ENCODE peak calls at places on chromosomes 6 and 20, in ten cellular contexts. One of them, this sample, is unnamed.

GRCh38 chr6:13666194-13667105 is 45.2 kb downstream of the RANBP9 start:
- DNase-seq in fibroblast of lung: no peak
- DNase-seq in epithelial cell of esophagus: peak; percentile 84
- DNase-seq in cardiac muscle cell: no peak
- DNase-seq in H9: no peak
- DNase-seq in uterus: no peak
- DNase-seq in AG09319: no peak
- DNase-seq in BE2C: no peak
- DNase-seq in fibroblast of mammary gland: peak; percentile 34
- DNase-seq in mesothelial cell of epicardium: no peak
- DNase-seq in this sample: no peak

GRCh38 chr6:112802154-112802553 is 455.0 kb downstream of the RFPL4B start:
- DNase-seq in H9: no peak
- DNase-seq in mesothelial cell of epicardium: no peak
- DNase-seq in cardiac muscle cell: peak; percentile 87
- DNase-seq in epithelial cell of esophagus: peak; percentile 58
- DNase-seq in fibroblast of lung: peak; percentile 94
- DNase-seq in AG09319: peak; percentile 79
- DNase-seq in uterus: no peak
- DNase-seq in BE2C: no peak
- DNase-seq in fibroblast of mammary gland: peak; percentile 90
- DNase-seq in this sample: no peak

GRCh38 chr6:20367716-20368485 is 33.8 kb upstream of the E2F3 start:
- DNase-seq in H9: no peak
- DNase-seq in cardiac muscle cell: no peak
- DNase-seq in mesothelial cell of epicardium: no peak
- DNase-seq in BE2C: no peak
- DNase-seq in epithelial cell of esophagus: peak; percentile 81
- DNase-seq in uterus: no peak
- DNase-seq in fibroblast of lung: no peak
- DNase-seq in AG09319: no peak
- DNase-seq in fibroblast of mammary gland: peak; percentile 24
- DNase-seq in this sample: no peak

GRCh38 chr6:35415065-35415880 is 36.9 kb upstream of the FANCE start:
- DNase-seq in cardiac muscle cell: peak; percentile 89
- DNase-seq in BE2C: peak; percentile 68
- DNase-seq in mesothelial cell of epicardium: no peak
- DNase-seq in uterus: peak; percentile 66
- DNase-seq in epithelial cell of esophagus: peak; percentile 79
- DNase-seq in H9: peak; percentile 72
- DNase-seq in fibroblast of mammary gland: peak; percentile 85
- DNase-seq in fibroblast of lung: peak; percentile 91
- DNase-seq in AG09319: peak; percentile 66
- DNase-seq in this sample: peak; percentile 46

GRCh38 chr6:145898376-145898775 is 65.8 kb downstream of the SHPRH start:
- DNase-seq in fibroblast of mammary gland: peak; percentile 36
- DNase-seq in cardiac muscle cell: no peak
- DNase-seq in AG09319: no peak
- DNase-seq in mesothelial cell of epicardium: no peak
- DNase-seq in H9: no peak
- DNase-seq in uterus: no peak
- DNase-seq in fibroblast of lung: no peak
- DNase-seq in epithelial cell of esophagus: peak; percentile 92
- DNase-seq in BE2C: no peak
- DNase-seq in this sample: no peak

GRCh38 chr20:5714261-5715041 is 35.8 kb upstream of the SHLD1 start:
- DNase-seq in H9: peak; percentile 29
- DNase-seq in AG09319: no peak
- DNase-seq in epithelial cell of esophagus: no peak
- DNase-seq in uterus: peak; percentile 19
- DNase-seq in cardiac muscle cell: peak; percentile 74
- DNase-seq in fibroblast of lung: no peak
- DNase-seq in BE2C: no peak
- DNase-seq in mesothelial cell of epicardium: no peak
- DNase-seq in fibroblast of mammary gland: no peak
- DNase-seq in this sample: peak; percentile 14

GRCh38 chr20:44070139-44070900 is 116.7 kb downstream of the JPH2 start:
- DNase-seq in H9: no peak
- DNase-seq in fibroblast of mammary gland: no peak
- DNase-seq in AG09319: no peak
- DNase-seq in uterus: no peak
- DNase-seq in fibroblast of lung: no peak
- DNase-seq in BE2C: no peak
- DNase-seq in mesothelial cell of epicardium: no peak
- DNase-seq in cardiac muscle cell: no peak
- DNase-seq in epithelial cell of esophagus: no peak
- DNase-seq in this sample: no peak

GRCh38 chr20:63895886-63896135 is 885 bp downstream of the DNAJC5 start:
- DNase-seq in cardiac muscle cell: peak; percentile 27
- DNase-seq in epithelial cell of esophagus: peak; percentile 78
- DNase-seq in mesothelial cell of epicardium: no peak
- DNase-seq in AG09319: no peak
- DNase-seq in fibroblast of mammary gland: peak; percentile 31
- DNase-seq in uterus: no peak
- DNase-seq in H9: no peak
- DNase-seq in fibroblast of lung: peak; percentile 25
- DNase-seq in BE2C: no peak
- DNase-seq in this sample: no peak

GRCh38 chr6:33211136-33211535 is 2.8 kb downstream of the RING1 start:
- DNase-seq in AG09319: no peak
- DNase-seq in fibroblast of mammary gland: no peak
- DNase-seq in fibroblast of lung: no peak
- DNase-seq in BE2C: no peak
- DNase-seq in uterus: peak; percentile 15
- DNase-seq in mesothelial cell of epicardium: no peak
- DNase-seq in cardiac muscle cell: no peak
- DNase-seq in H9: no peak
- DNase-seq in epithelial cell of esophagus: no peak
- DNase-seq in this sample: no peak

GRCh38 chr20:9978395-9979004 is 56.3 kb upstream of the ANKEF1 start:
- DNase-seq in mesothelial cell of epicardium: no peak
- DNase-seq in epithelial cell of esophagus: peak; percentile 90
- DNase-seq in fibroblast of lung: peak; percentile 96
- DNase-seq in fibroblast of mammary gland: peak; percentile 95
- DNase-seq in AG09319: peak; percentile 86
- DNase-seq in H9: no peak
- DNase-seq in cardiac muscle cell: peak; percentile 93
- DNase-seq in BE2C: peak; percentile 45
- DNase-seq in uterus: peak; percentile 63
- DNase-seq in this sample: peak; percentile 28

GRCh38 chr6:620166-620565 is 36.7 kb downstream of the HUS1B start:
- DNase-seq in H9: no peak
- DNase-seq in cardiac muscle cell: no peak
- DNase-seq in mesothelial cell of epicardium: no peak
- DNase-seq in fibroblast of mammary gland: no peak
- DNase-seq in fibroblast of lung: no peak
- DNase-seq in BE2C: no peak
- DNase-seq in uterus: no peak
- DNase-seq in epithelial cell of esophagus: no peak
- DNase-seq in AG09319: no peak
- DNase-seq in this sample: no peak

GRCh38 chr6:613981-614380 is 42.9 kb downstream of the HUS1B start:
- DNase-seq in fibroblast of mammary gland: no peak
- DNase-seq in epithelial cell of esophagus: no peak
- DNase-seq in fibroblast of lung: no peak
- DNase-seq in BE2C: no peak
- DNase-seq in uterus: no peak
- DNase-seq in AG09319: no peak
- DNase-seq in mesothelial cell of epicardium: no peak
- DNase-seq in cardiac muscle cell: no peak
- DNase-seq in H9: no peak
- DNase-seq in this sample: no peak

GRCh38 chr6:621916-622315 is 35.0 kb downstream of the HUS1B start:
- DNase-seq in H9: no peak
- DNase-seq in cardiac muscle cell: no peak
- DNase-seq in uterus: no peak
- DNase-seq in fibroblast of mammary gland: no peak
- DNase-seq in BE2C: no peak
- DNase-seq in AG09319: no peak
- DNase-seq in epithelial cell of esophagus: no peak
- DNase-seq in fibroblast of lung: no peak
- DNase-seq in mesothelial cell of epicardium: no peak
- DNase-seq in this sample: no peak

GRCh38 chr6:620950-621349 is 36.0 kb downstream of the HUS1B start:
- DNase-seq in fibroblast of mammary gland: no peak
- DNase-seq in fibroblast of lung: no peak
- DNase-seq in epithelial cell of esophagus: no peak
- DNase-seq in mesothelial cell of epicardium: no peak
- DNase-seq in BE2C: no peak
- DNase-seq in AG09319: no peak
- DNase-seq in cardiac muscle cell: no peak
- DNase-seq in uterus: no peak
- DNase-seq in H9: no peak
- DNase-seq in this sample: no peak

DNA sequence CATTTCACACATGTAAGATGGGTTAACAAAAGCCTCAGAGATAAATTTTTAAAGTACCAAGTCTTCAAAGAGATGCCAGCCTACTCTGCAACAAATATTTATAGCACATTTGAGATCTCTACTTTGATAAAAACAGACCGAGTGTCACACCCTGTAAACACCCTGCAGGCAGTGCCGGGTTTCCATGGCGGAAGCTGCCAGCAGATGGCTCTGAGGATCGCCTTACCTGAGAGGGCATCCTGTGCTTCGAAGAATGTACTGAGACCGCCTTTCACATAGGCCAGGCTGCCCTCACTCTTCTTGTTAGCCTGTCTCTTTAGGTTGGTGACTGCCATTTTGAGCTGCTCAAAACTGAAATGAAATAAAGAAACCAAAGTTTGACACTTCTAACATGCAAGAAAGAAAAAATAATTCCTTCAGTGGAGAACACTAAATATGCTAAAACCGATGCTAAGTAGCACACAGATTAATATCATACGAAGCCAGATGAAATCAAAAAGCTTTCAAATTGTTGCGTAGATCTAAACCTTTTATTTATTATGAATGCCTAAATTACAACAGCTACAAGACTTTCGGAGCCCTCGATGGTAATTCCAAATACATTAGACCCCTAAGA is 39.3 kb downstream of the HUS1B start:
- DNase-seq in AG09319: no peak
- DNase-seq in uterus: no peak
- DNase-seq in mesothelial cell of epicardium: no peak
- DNase-seq in fibroblast of mammary gland: no peak
- DNase-seq in fibroblast of lung: no peak
- DNase-seq in H9: peak; percentile 65
- DNase-seq in BE2C: no peak
- DNase-seq in cardiac muscle cell: no peak
- DNase-seq in epithelial cell of esophagus: peak; percentile 13
- DNase-seq in this sample: no peak
- TF ChIP-seq CTCF in AG09319: no peak
- TF ChIP-seq CTCF in uterus: no peak
- TF ChIP-seq CTCF in mesothelial cell of epicardium: no peak
- TF ChIP-seq CTCF in fibroblast of mammary gland: no peak
- TF ChIP-seq CTCF in fibroblast of lung: no peak
- TF ChIP-seq CTCF in H9: peak; percentile 63
- TF ChIP-seq CTCF in BE2C: peak; percentile 34
- TF ChIP-seq CTCF in cardiac muscle cell: no peak
- TF ChIP-seq CTCF in epithelial cell of esophagus: peak; percentile 35
- TF ChIP-seq CTCF in this sample: no peak

GRCh38 chr6:11769816-11770545 is 8.6 kb downstream of the ADTRP start:
- DNase-seq in epithelial cell of esophagus: peak; percentile 75
- DNase-seq in H9: peak; percentile 67
- DNase-seq in uterus: no peak
- DNase-seq in mesothelial cell of epicardium: no peak
- DNase-seq in fibroblast of lung: no peak
- DNase-seq in BE2C: no peak
- DNase-seq in fibroblast of mammary gland: no peak
- DNase-seq in cardiac muscle cell: no peak
- DNase-seq in AG09319: no peak
- DNase-seq in this sample: no peak

GRCh38 chr6:11770546-11771466 is 7.8 kb downstream of the ADTRP start:
- DNase-seq in fibroblast of lung: peak; percentile 98
- DNase-seq in cardiac muscle cell: peak; percentile 99
- DNase-seq in BE2C: peak; percentile 59
- DNase-seq in fibroblast of mammary gland: peak; percentile 100
- DNase-seq in mesothelial cell of epicardium: no peak
- DNase-seq in AG09319: peak; percentile 97
- DNase-seq in epithelial cell of esophagus: peak; percentile 100
- DNase-seq in uterus: peak; percentile 87
- DNase-seq in H9: peak; percentile 64
- DNase-seq in this sample: peak; percentile 9

GRCh38 chr6:11767458-11767857 is 11.1 kb downstream of the ADTRP start:
- DNase-seq in BE2C: no peak
- DNase-seq in fibroblast of lung: no peak
- DNase-seq in H9: no peak
- DNase-seq in epithelial cell of esophagus: no peak
- DNase-seq in AG09319: no peak
- DNase-seq in uterus: no peak
- DNase-seq in cardiac muscle cell: no peak
- DNase-seq in mesothelial cell of epicardium: no peak
- DNase-seq in fibroblast of mammary gland: no peak
- DNase-seq in this sample: no peak

GRCh38 chr6:11771473-11772048 is 7.0 kb downstream of the ADTRP start:
- DNase-seq in H9: no peak
- DNase-seq in AG09319: no peak
- DNase-seq in uterus: no peak
- DNase-seq in cardiac muscle cell: no peak
- DNase-seq in BE2C: no peak
- DNase-seq in mesothelial cell of epicardium: no peak
- DNase-seq in fibroblast of lung: peak; percentile 17
- DNase-seq in fibroblast of mammary gland: peak; percentile 96
- DNase-seq in epithelial cell of esophagus: peak; percentile 82
- DNase-seq in this sample: no peak

GRCh38 chr6:11769244-11769643 is 9.4 kb downstream of the ADTRP start:
- DNase-seq in fibroblast of lung: no peak
- DNase-seq in uterus: no peak
- DNase-seq in epithelial cell of esophagus: peak; percentile 85
- DNase-seq in mesothelial cell of epicardium: no peak
- DNase-seq in fibroblast of mammary gland: peak; percentile 50
- DNase-seq in H9: no peak
- DNase-seq in BE2C: no peak
- DNase-seq in AG09319: no peak
- DNase-seq in cardiac muscle cell: no peak
- DNase-seq in this sample: no peak
- TF ChIP-seq CTCF in fibroblast of lung: no peak
- TF ChIP-seq CTCF in uterus: no peak
- TF ChIP-seq CTCF in epithelial cell of esophagus: no peak
- TF ChIP-seq CTCF in mesothelial cell of epicardium: no peak
- TF ChIP-seq CTCF in fibroblast of mammary gland: no peak
- TF ChIP-seq CTCF in H9: no peak
- TF ChIP-seq CTCF in BE2C: no peak
- TF ChIP-seq CTCF in AG09319: no peak
- TF ChIP-seq CTCF in cardiac muscle cell: no peak
- TF ChIP-seq CTCF in this sample: no peak

GRCh38 chr6:169445227-169445626 is 191.6 kb upstream of the THBS2 start:
- DNase-seq in AG09319: no peak
- DNase-seq in uterus: no peak
- DNase-seq in fibroblast of lung: no peak
- DNase-seq in epithelial cell of esophagus: no peak
- DNase-seq in cardiac muscle cell: no peak
- DNase-seq in H9: no peak
- DNase-seq in fibroblast of mammary gland: no peak
- DNase-seq in BE2C: no peak
- DNase-seq in mesothelial cell of epicardium: no peak
- DNase-seq in this sample: no peak
- TF ChIP-seq CTCF in AG09319: no peak
- TF ChIP-seq CTCF in uterus: no peak
- TF ChIP-seq CTCF in fibroblast of lung: peak; percentile 4
- TF ChIP-seq CTCF in epithelial cell of esophagus: no peak
- TF ChIP-seq CTCF in cardiac muscle cell: peak; percentile 11
- TF ChIP-seq CTCF in H9: peak; percentile 55
- TF ChIP-seq CTCF in fibroblast of mammary gland: peak; percentile 11
- TF ChIP-seq CTCF in BE2C: no peak
- TF ChIP-seq CTCF in mesothelial cell of epicardium: peak; percentile 41
- TF ChIP-seq CTCF in this sample: peak; percentile 27

GRCh38 chr6:153790048-153790447 is 249.0 kb upstream of the OPRM1 start:
- DNase-seq in cardiac muscle cell: peak; percentile 92
- DNase-seq in H9: peak; percentile 34
- DNase-seq in AG09319: no peak
- DNase-seq in mesothelial cell of epicardium: no peak
- DNase-seq in fibroblast of mammary gland: peak; percentile 98
- DNase-seq in fibroblast of lung: peak; percentile 88
- DNase-seq in BE2C: peak; percentile 47
- DNase-seq in epithelial cell of esophagus: peak; percentile 85
- DNase-seq in uterus: no peak
- DNase-seq in this sample: no peak
- TF ChIP-seq CTCF in cardiac muscle cell: peak; percentile 12
- TF ChIP-seq CTCF in H9: peak; percentile 36
- TF ChIP-seq CTCF in AG09319: no peak
- TF ChIP-seq CTCF in mesothelial cell of epicardium: no peak
- TF ChIP-seq CTCF in fibroblast of mammary gland: peak; percentile 41
- TF ChIP-seq CTCF in fibroblast of lung: peak; percentile 15
- TF ChIP-seq CTCF in BE2C: peak; percentile 34
- TF ChIP-seq CTCF in epithelial cell of esophagus: peak; percentile 14
- TF ChIP-seq CTCF in uterus: no peak
- TF ChIP-seq CTCF in this sample: no peak

This sample was measured in nephron progenitor cell.